ENCODE peak calls at places on chromosomes 2 and 18, in four cellular contexts. B is C1 segment of cervical spinal cord, X is midbrain, I is ecto neural progenitor cell. C is an unnamed sample.

GRCh38 chr2:113009617-113010016 is 4.4 kb downstream of the IL36A start:
- DNase-seq in B (no peak), X (no peak), I (no peak), C (no peak)

GRCh38 chr2:111909079-111909478 is 10.7 kb downstream of the MERTK start:
- DNase-seq in B (no peak), X (no peak), I (no peak), C (no peak)

GRCh38 chr2:219645631-219646527 is 18.4 kb downstream of the SLC4A3 start:
- DNase-seq in B (no peak), X (no peak), I (peak; percentile 49), C (no peak)

GRCh38 chr2:189555243-189555642 is 25.3 kb downstream of the SLC40A1 start:
- DNase-seq in B (no peak), X (no peak), I (no peak), C (no peak)

GRCh38 chr2:128414946-128415767 is 96.5 kb upstream of the HS6ST1 start:
- DNase-seq in B (no peak), X (no peak), I (peak; percentile 22), C (no peak)

GRCh38 chr2:46007412-46007811 is 289.8 kb upstream of the EPAS1 start:
- DNase-seq in B (no peak), X (no peak), I (no peak), C (no peak)

GRCh38 chr2:128357561-128358370 is 39.1 kb upstream of the HS6ST1 start:
- DNase-seq in B (no peak), X (no peak), I (no peak), C (no peak)

GRCh38 chr2:102235042-102235473 is 48.2 kb downstream of the IL1RL2 start:
- DNase-seq in B (no peak), X (no peak), I (no peak), C (peak; percentile 37)

GRCh38 chr2:83696838-83697237 is 762.2 kb downstream of the SUCLG1 start:
- DNase-seq in B (no peak), X (no peak), I (no peak), C (no peak)

GRCh38 chr2:27441226-27441926 is 805 bp upstream of the KRTCAP3 start:
- DNase-seq in B (no peak), X (no peak), I (no peak), C (no peak)

GRCh38 chr2:128091691-128092050 is 671 bp downstream of the UGGT1 start:
- DNase-seq in B (no peak), X (no peak), I (no peak), C (no peak)

GRCh38 chr2:15546297-15547098 is 14.6 kb downstream of the NBAS start:
- DNase-seq in B (no peak), X (no peak), I (no peak), C (no peak)

GRCh38 chr2:154375625-154376020 is 322.9 kb upstream of the KCNJ3 start:
- DNase-seq in B (no peak), X (peak; percentile 74), I (no peak), C (no peak)

GRCh38 chr2:157696036-157696435 is 67.4 kb upstream of the ACVR1C start:
- DNase-seq in B (no peak), X (no peak), I (no peak), C (no peak)

GRCh38 chr2:215983581-215984351 is 29.6 kb downstream of the MREG start:
- DNase-seq in B (no peak), X (no peak), I (no peak), C (no peak)

GRCh38 chr2:24815171-24815570 is 21.9 kb downstream of the CENPO start:
- DNase-seq in B (no peak), X (no peak), I (no peak), C (no peak)

GRCh38 chr2:218301176-218301819 is 9.0 kb upstream of the TMBIM1 start:
- DNase-seq in B (no peak), X (peak; percentile 82), I (peak; percentile 89), C (peak; percentile 87)

GRCh38 chr2:58133395-58133794 is 86.8 kb downstream of the VRK2 start:
- DNase-seq in B (no peak), X (no peak), I (no peak), C (no peak)

GRCh38 chr18:6414723-6415362 is at the start of gene L3MBTL4:
- DNase-seq in B (no peak), X (peak; percentile 50), I (peak; percentile 58), C (no peak)

GRCh38 chr2:200104015-200104414 is 148.6 kb downstream of the MAIP1 start:
- DNase-seq in B (no peak), X (no peak), I (no peak), C (no peak)

GRCh38 chr2:185201063-185201462 is 537.5 kb upstream of the FSIP2 start:
- DNase-seq in B (no peak), X (no peak), I (no peak), C (no peak)

GRCh38 chr2:127012868-127013267 is 94.1 kb downstream of the BIN1 start:
- DNase-seq in B (no peak), X (no peak), I (no peak), C (no peak)

GRCh38 chr2:130185896-130186295 is 3.8 kb downstream of the MZT2B start:
- DNase-seq in B (no peak), X (no peak), I (no peak), C (no peak)

GRCh38 chr18:70491734-70492348 is 203.0 kb downstream of the SOCS6 start:
- DNase-seq in B (no peak), X (peak; percentile 75), I (peak; percentile 61), C (peak; percentile 6)

GRCh38 chr18:12371590-12371989 is 5.4 kb downstream of the AFG3L2 start:
- DNase-seq in B (no peak), X (no peak), I (no peak), C (no peak)

GRCh38 chr2:27663160-27663462 is 303 bp downstream of the SUPT7L start:
- DNase-seq in B (no peak), X (no peak), I (no peak), C (no peak)

GRCh38 chr2:126042089-126042488 is 613.9 kb upstream of the GYPC start:
- DNase-seq in B (no peak), X (no peak), I (no peak), C (no peak)

GRCh38 chr2:221337957-221338685 is 234.0 kb downstream of the EPHA4 start:
- DNase-seq in B (no peak), X (no peak), I (no peak), C (no peak)

GRCh38 chr2:112137516-112138142 is 556 bp upstream of the FBLN7 start:
- DNase-seq in B (no peak), X (no peak), I (no peak), C (no peak)

GRCh38 chr2:120972286-120972685 is 236.6 kb downstream of the GLI2 start:
- DNase-seq in B (no peak), X (no peak), I (no peak), C (no peak)

GRCh38 chr2:12303181-12304030 is 413.3 kb upstream of the TRIB2 start:
- DNase-seq in B (no peak), X (no peak), I (no peak), C (no peak)

GRCh38 chr18:79068299-79068945 is 772 bp upstream of the ATP9B start:
- DNase-seq in B (no peak), X (no peak), I (no peak), C (no peak)

GRCh38 chr2:17658251-17658843 is 95.3 kb downstream of the SMC6 start:
- DNase-seq in B (no peak), X (no peak), I (no peak), C (no peak)

GRCh38 chr18:32019251-32019943 is 772 bp downstream of the RNF125 start:
- DNase-seq in B (peak; percentile 31), X (peak; percentile 59), I (peak; percentile 56), C (no peak)

GRCh38 chr2:210072922-210073509 is 70.6 kb downstream of the RPE start:
- DNase-seq in B (no peak), X (peak; percentile 27), I (no peak), C (peak; percentile 3)